ENCODE peak calls at places on chromosomes 16 and 17, in eight cellular contexts. One of them, this sample, is unnamed.

GRCh38 chr16:80656731-80657150 is 115.9 kb downstream of the DYNLRB2 start:
- DNase-seq in H1: no peak
- DNase-seq in transverse colon: no peak
- DNase-seq in GM12892: no peak
- DNase-seq in prostate gland: peak
- DNase-seq in K562: no peak
- DNase-seq in sigmoid colon: no peak
- DNase-seq in breast epithelium: no peak
- DNase-seq in this sample: peak

GRCh38 chr17:61490540-61490975 is 38.3 kb downstream of the TBX4 start:
- DNase-seq in H1: no peak
- DNase-seq in transverse colon: no peak
- DNase-seq in GM12892: no peak
- DNase-seq in prostate gland: no peak
- DNase-seq in K562: no peak
- DNase-seq in sigmoid colon: no peak
- DNase-seq in breast epithelium: no peak
- DNase-seq in this sample: no peak

GRCh38 chr16:47713225-47713595 is 252.1 kb downstream of the PHKB start:
- DNase-seq in H1: no peak
- DNase-seq in transverse colon: no peak
- DNase-seq in GM12892: peak
- DNase-seq in prostate gland: no peak
- DNase-seq in K562: no peak
- DNase-seq in sigmoid colon: no peak
- DNase-seq in breast epithelium: no peak
- DNase-seq in this sample: peak

GRCh38 chr16:87322360-87322759 is 5.2 kb upstream of the C16orf95 start:
- DNase-seq in H1: no peak
- DNase-seq in transverse colon: no peak
- DNase-seq in GM12892: no peak
- DNase-seq in prostate gland: no peak
- DNase-seq in K562: no peak
- DNase-seq in sigmoid colon: no peak
- DNase-seq in breast epithelium: no peak
- DNase-seq in this sample: no peak

GRCh38 chr17:48636177-48637018 is 10.2 kb upstream of the HOXB9 start:
- DNase-seq in H1: peak
- DNase-seq in transverse colon: peak
- DNase-seq in GM12892: peak
- DNase-seq in prostate gland: no peak
- DNase-seq in K562: peak
- DNase-seq in sigmoid colon: peak
- DNase-seq in breast epithelium: no peak
- DNase-seq in this sample: peak

GRCh38 chr17:80842456-80843053 is 149.1 kb upstream of the CHMP6 start:
- DNase-seq in H1: no peak
- DNase-seq in transverse colon: no peak
- DNase-seq in GM12892: no peak
- DNase-seq in prostate gland: no peak
- DNase-seq in K562: no peak
- DNase-seq in sigmoid colon: peak
- DNase-seq in breast epithelium: no peak
- DNase-seq in this sample: no peak

GRCh38 chr17:76252040-76252954 is 12.0 kb upstream of the RNF157 start:
- DNase-seq in H1: no peak
- DNase-seq in transverse colon: peak
- DNase-seq in GM12892: no peak
- DNase-seq in prostate gland: no peak
- DNase-seq in K562: no peak
- DNase-seq in sigmoid colon: peak
- DNase-seq in breast epithelium: peak
- DNase-seq in this sample: no peak

GRCh38 chr16:57889960-57890751 is 80.8 kb downstream of the CNGB1 start:
- DNase-seq in H1: no peak
- DNase-seq in transverse colon: no peak
- DNase-seq in GM12892: no peak
- DNase-seq in prostate gland: no peak
- DNase-seq in K562: no peak
- DNase-seq in sigmoid colon: no peak
- DNase-seq in breast epithelium: no peak
- DNase-seq in this sample: no peak

GRCh38 chr17:66990047-66990446 is 25.5 kb downstream of the CACNG4 start:
- DNase-seq in H1: no peak
- DNase-seq in transverse colon: no peak
- DNase-seq in GM12892: no peak
- DNase-seq in prostate gland: no peak
- DNase-seq in K562: no peak
- DNase-seq in sigmoid colon: no peak
- DNase-seq in breast epithelium: no peak
- DNase-seq in this sample: no peak

GRCh38 chr16:19810817-19811731 is 73.6 kb downstream of the GPRC5B start:
- DNase-seq in H1: no peak
- DNase-seq in transverse colon: no peak
- DNase-seq in GM12892: no peak
- DNase-seq in prostate gland: no peak
- DNase-seq in K562: no peak
- DNase-seq in sigmoid colon: peak
- DNase-seq in breast epithelium: no peak
- DNase-seq in this sample: no peak

GRCh38 chr16:88454315-88455057 is 1.4 kb downstream of the ZFPM1 start:
- DNase-seq in H1: peak
- DNase-seq in transverse colon: peak
- DNase-seq in GM12892: no peak
- DNase-seq in prostate gland: no peak
- DNase-seq in K562: no peak
- DNase-seq in sigmoid colon: no peak
- DNase-seq in breast epithelium: no peak
- DNase-seq in this sample: no peak

GRCh38 chr17:66522591-66523272 is 220.3 kb downstream of the PRKCA start:
- DNase-seq in H1: no peak
- DNase-seq in transverse colon: no peak
- DNase-seq in GM12892: no peak
- DNase-seq in prostate gland: no peak
- DNase-seq in K562: no peak
- DNase-seq in sigmoid colon: no peak
- DNase-seq in breast epithelium: no peak
- DNase-seq in this sample: no peak

GRCh38 chr17:55576237-55576998 is 65.2 kb upstream of the SMIM36 start:
- DNase-seq in H1: no peak
- DNase-seq in transverse colon: no peak
- DNase-seq in GM12892: no peak
- DNase-seq in prostate gland: no peak
- DNase-seq in K562: peak
- DNase-seq in sigmoid colon: no peak
- DNase-seq in breast epithelium: no peak
- DNase-seq in this sample: no peak

GRCh38 chr16:57804111-57804837 is 2.0 kb upstream of the KIFC3 start:
- DNase-seq in H1: no peak
- DNase-seq in transverse colon: no peak
- DNase-seq in GM12892: no peak
- DNase-seq in prostate gland: no peak
- DNase-seq in K562: no peak
- DNase-seq in sigmoid colon: no peak
- DNase-seq in breast epithelium: no peak
- DNase-seq in this sample: no peak

GRCh38 chr17:58232707-58233156 is 5.7 kb upstream of the LPO start:
- DNase-seq in H1: no peak
- DNase-seq in transverse colon: no peak
- DNase-seq in GM12892: peak
- DNase-seq in prostate gland: no peak
- DNase-seq in K562: peak
- DNase-seq in sigmoid colon: no peak
- DNase-seq in breast epithelium: no peak
- DNase-seq in this sample: no peak

GRCh38 chr17:30005709-30006320 is 64.4 kb downstream of the EFCAB5 start:
- DNase-seq in H1: no peak
- DNase-seq in transverse colon: no peak
- DNase-seq in GM12892: no peak
- DNase-seq in prostate gland: no peak
- DNase-seq in K562: no peak
- DNase-seq in sigmoid colon: no peak
- DNase-seq in breast epithelium: no peak
- DNase-seq in this sample: no peak

GRCh38 chr16:3180445-3180878 is 7.5 kb upstream of the OR1F1 start:
- DNase-seq in H1: peak
- DNase-seq in transverse colon: no peak
- DNase-seq in GM12892: no peak
- DNase-seq in prostate gland: no peak
- DNase-seq in K562: peak
- DNase-seq in sigmoid colon: peak
- DNase-seq in breast epithelium: no peak
- DNase-seq in this sample: no peak

GRCh38 chr16:3175157-3176153 is 12.5 kb upstream of the OR1F1 start:
- DNase-seq in H1: peak
- DNase-seq in transverse colon: no peak
- DNase-seq in GM12892: no peak
- DNase-seq in prostate gland: no peak
- DNase-seq in K562: peak
- DNase-seq in sigmoid colon: peak
- DNase-seq in breast epithelium: no peak
- DNase-seq in this sample: no peak

GRCh38 chr16:3182608-3183444 is 5.2 kb upstream of the OR1F1 start:
- DNase-seq in H1: peak
- DNase-seq in transverse colon: peak
- DNase-seq in GM12892: peak
- DNase-seq in prostate gland: no peak
- DNase-seq in K562: peak
- DNase-seq in sigmoid colon: no peak
- DNase-seq in breast epithelium: no peak
- DNase-seq in this sample: peak

GRCh38 chr16:3183445-3184139 is 4.4 kb upstream of the OR1F1 start:
- DNase-seq in H1: no peak
- DNase-seq in transverse colon: no peak
- DNase-seq in GM12892: no peak
- DNase-seq in prostate gland: no peak
- DNase-seq in K562: no peak
- DNase-seq in sigmoid colon: no peak
- DNase-seq in breast epithelium: no peak
- DNase-seq in this sample: no peak

GRCh38 chr16:3179651-3180050 is 8.4 kb upstream of the OR1F1 start:
- DNase-seq in H1: no peak
- DNase-seq in transverse colon: no peak
- DNase-seq in GM12892: no peak
- DNase-seq in prostate gland: no peak
- DNase-seq in K562: no peak
- DNase-seq in sigmoid colon: no peak
- DNase-seq in breast epithelium: no peak
- DNase-seq in this sample: no peak
- TF ChIP-seq POLR2AphosphoS5 in H1: no peak
- TF ChIP-seq POLR2AphosphoS5 in transverse colon: no peak
- TF ChIP-seq POLR2AphosphoS5 in GM12892: no peak
- TF ChIP-seq POLR2AphosphoS5 in prostate gland: no peak
- TF ChIP-seq POLR2AphosphoS5 in K562: no peak
- TF ChIP-seq POLR2AphosphoS5 in sigmoid colon: no peak
- TF ChIP-seq POLR2AphosphoS5 in breast epithelium: no peak
- TF ChIP-seq POLR2AphosphoS5 in this sample: no peak

GRCh38 chr17:40321502-40322416 is 12.8 kb downstream of the RARA start:
- DNase-seq in H1: no peak
- DNase-seq in transverse colon: peak
- DNase-seq in GM12892: no peak
- DNase-seq in prostate gland: no peak
- DNase-seq in K562: no peak
- DNase-seq in sigmoid colon: peak
- DNase-seq in breast epithelium: no peak
- DNase-seq in this sample: no peak
- TF ChIP-seq POLR2A in H1: no peak
- TF ChIP-seq POLR2A in transverse colon: no peak
- TF ChIP-seq POLR2A in GM12892: no peak
- TF ChIP-seq POLR2A in prostate gland: no peak
- TF ChIP-seq POLR2A in K562: no peak
- TF ChIP-seq POLR2A in sigmoid colon: no peak
- TF ChIP-seq POLR2A in breast epithelium: no peak
- TF ChIP-seq POLR2A in this sample: no peak

DNA sequence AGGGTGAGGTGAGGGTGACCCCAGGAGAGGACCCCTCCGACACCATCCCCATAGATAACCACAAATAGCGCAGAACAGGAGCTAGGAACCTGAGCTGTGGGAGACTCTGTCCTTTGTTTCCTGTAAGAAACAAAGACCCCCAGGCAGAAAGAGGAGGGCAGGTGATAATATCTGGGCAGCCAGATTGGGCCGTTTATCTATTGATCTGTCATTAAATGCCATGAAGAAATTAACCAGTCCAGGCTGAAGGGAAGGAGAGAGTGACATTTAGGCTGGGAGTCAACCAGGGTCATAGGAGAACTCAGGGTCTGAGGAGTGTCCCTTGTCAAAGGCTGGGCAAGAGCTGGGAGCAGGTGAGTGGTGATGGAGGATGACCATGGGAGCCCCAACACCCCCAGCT is 157.8 kb downstream of the C16orf78 start:
- DNase-seq in H1: no peak
- DNase-seq in transverse colon: no peak
- DNase-seq in GM12892: no peak
- DNase-seq in prostate gland: no peak
- DNase-seq in K562: no peak
- DNase-seq in sigmoid colon: no peak
- DNase-seq in breast epithelium: no peak
- DNase-seq in this sample: no peak
- TF ChIP-seq POLR2AphosphoS5 in H1: no peak
- TF ChIP-seq POLR2AphosphoS5 in transverse colon: no peak
- TF ChIP-seq POLR2AphosphoS5 in GM12892: no peak
- TF ChIP-seq POLR2AphosphoS5 in prostate gland: no peak
- TF ChIP-seq POLR2AphosphoS5 in K562: no peak
- TF ChIP-seq POLR2AphosphoS5 in sigmoid colon: no peak
- TF ChIP-seq POLR2AphosphoS5 in breast epithelium: no peak
- TF ChIP-seq POLR2AphosphoS5 in this sample: no peak

DNA sequence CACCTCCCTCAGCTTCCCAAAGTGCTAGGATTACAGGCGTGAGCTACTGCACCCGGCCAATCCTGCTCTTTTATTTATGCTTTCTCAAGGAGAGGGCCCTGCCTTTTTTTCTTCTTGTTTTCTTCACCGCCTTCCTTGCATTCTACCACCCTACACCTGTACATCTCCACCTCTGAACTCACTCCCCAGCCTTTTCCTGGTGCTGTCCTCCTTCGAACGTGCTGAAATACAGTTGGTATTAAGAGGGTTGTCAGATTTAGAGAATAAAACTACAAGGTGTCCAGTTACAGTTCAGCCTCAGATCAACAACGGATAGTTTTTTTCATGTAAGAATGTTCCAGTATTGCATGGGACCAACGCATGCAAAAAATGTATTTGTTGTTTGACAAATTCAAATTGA is 1.7 kb downstream of the PIRT start:
- DNase-seq in H1: no peak
- DNase-seq in transverse colon: no peak
- DNase-seq in GM12892: no peak
- DNase-seq in prostate gland: no peak
- DNase-seq in K562: no peak
- DNase-seq in sigmoid colon: no peak
- DNase-seq in breast epithelium: no peak
- DNase-seq in this sample: no peak
- TF ChIP-seq POLR2A in H1: no peak
- TF ChIP-seq POLR2A in transverse colon: no peak
- TF ChIP-seq POLR2A in GM12892: no peak
- TF ChIP-seq POLR2A in prostate gland: no peak
- TF ChIP-seq POLR2A in K562: no peak
- TF ChIP-seq POLR2A in sigmoid colon: no peak
- TF ChIP-seq POLR2A in breast epithelium: no peak
- TF ChIP-seq POLR2A in this sample: no peak

GRCh38 chr16:82629441-82630027 is 2.8 kb downstream of the CDH13 start:
- DNase-seq in H1: no peak
- DNase-seq in transverse colon: no peak
- DNase-seq in GM12892: no peak
- DNase-seq in prostate gland: peak
- DNase-seq in K562: no peak
- DNase-seq in sigmoid colon: peak
- DNase-seq in breast epithelium: no peak
- DNase-seq in this sample: no peak
- TF ChIP-seq POLR2AphosphoS5 in H1: no peak
- TF ChIP-seq POLR2AphosphoS5 in transverse colon: no peak
- TF ChIP-seq POLR2AphosphoS5 in GM12892: no peak
- TF ChIP-seq POLR2AphosphoS5 in prostate gland: no peak
- TF ChIP-seq POLR2AphosphoS5 in K562: no peak
- TF ChIP-seq POLR2AphosphoS5 in sigmoid colon: no peak
- TF ChIP-seq POLR2AphosphoS5 in breast epithelium: no peak
- TF ChIP-seq POLR2AphosphoS5 in this sample: no peak

This sample was measured in GM12891.